ENCODE peak calls at places on chromosomes 6 and 20, in six cellular contexts. K is PC-9, Q is bronchial epithelial cell, F is Caco-2, D is astrocyte of the spinal cord, N is AG04449. W is an unnamed sample.

GRCh38 chr6:119742188-119742803 is 392.7 kb upstream of the MAN1A1 start:
- DNase-seq in Q (peak), F (peak), N (no peak), D (peak), K (no peak), W (peak)

GRCh38 chr6:167306401-167306998 is 15.4 kb downstream of the UNC93A start:
- DNase-seq in N (no peak), D (peak), F (no peak), Q (peak), K (no peak), W (no peak)

GRCh38 chr6:30882764-30883475 is 1.4 kb upstream of the DDR1 start:
- DNase-seq in D (no peak), F (peak), K (peak), Q (peak), N (no peak), W (peak)

GRCh38 chr6:39225543-39225942 is 3.7 kb downstream of the KCNK5 start:
- DNase-seq in N (no peak), F (no peak), Q (no peak), D (no peak), K (no peak), W (no peak)

GRCh38 chr6:43229803-43230239 is 540 bp upstream of the DNPH1 start:
- DNase-seq in K (no peak), F (no peak), D (no peak), N (no peak), Q (no peak), W (no peak)

GRCh38 chr20:50467618-50468373 is 42.4 kb upstream of the PTPN1 start:
- DNase-seq in K (no peak), Q (peak), F (peak), D (peak), N (no peak), W (no peak)

GRCh38 chr6:129686941-129687627 is 22.9 kb downstream of the ARHGAP18 start:
- DNase-seq in Q (peak), F (no peak), N (no peak), K (no peak), D (peak), W (peak)

GRCh38 chr6:158649289-158650143 is at the start of gene SYTL3:
- DNase-seq in F (no peak), Q (no peak), K (no peak), N (peak), D (peak), W (peak)

GRCh38 chr6:30689985-30690384 is 799 bp downstream of the NRM start:
- DNase-seq in Q (no peak), D (no peak), F (no peak), K (no peak), N (no peak), W (no peak)

GRCh38 chr6:93468291-93468690 is 48.9 kb upstream of the EPHA7 start:
- DNase-seq in Q (peak), F (no peak), D (peak), N (no peak), K (no peak), W (no peak)

GRCh38 chr6:149211046-149211571 is 106.4 kb upstream of the TAB2 start:
- DNase-seq in Q (no peak), D (no peak), K (no peak), N (no peak), F (no peak), W (peak)

GRCh38 chr20:17605131-17605660 is 35.3 kb downstream of the DSTN start:
- DNase-seq in N (no peak), F (peak), Q (no peak), D (no peak), K (peak), W (no peak)

GRCh38 chr6:29451471-29452193 is 5.2 kb downstream of the OR11A1 start:
- DNase-seq in F (no peak), Q (peak), D (peak), K (no peak), N (no peak), W (no peak)

GRCh38 chr6:14540859-14541540 is 423.4 kb downstream of the CD83 start:
- DNase-seq in F (no peak), D (no peak), Q (peak), N (no peak), K (no peak), W (no peak)

GRCh38 chr6:124655856-124656255 is 306.4 kb upstream of the RNF217 start:
- DNase-seq in N (no peak), F (no peak), K (no peak), D (peak), Q (no peak), W (no peak)

GRCh38 chr6:27608916-27609883 is 136.3 kb upstream of the ZNF184 start:
- DNase-seq in D (peak), F (no peak), K (peak), N (no peak), Q (peak), W (peak)

GRCh38 chr20:63945921-63946920 is 10.0 kb downstream of the UCKL1 start:
- DNase-seq in Q (no peak), N (no peak), K (no peak), F (no peak), D (no peak), W (no peak)

GRCh38 chr6:3929281-3929798 is 80.2 kb downstream of the FAM50B start:
- DNase-seq in Q (no peak), N (peak), K (no peak), D (no peak), F (no peak), W (no peak)

DNA sequence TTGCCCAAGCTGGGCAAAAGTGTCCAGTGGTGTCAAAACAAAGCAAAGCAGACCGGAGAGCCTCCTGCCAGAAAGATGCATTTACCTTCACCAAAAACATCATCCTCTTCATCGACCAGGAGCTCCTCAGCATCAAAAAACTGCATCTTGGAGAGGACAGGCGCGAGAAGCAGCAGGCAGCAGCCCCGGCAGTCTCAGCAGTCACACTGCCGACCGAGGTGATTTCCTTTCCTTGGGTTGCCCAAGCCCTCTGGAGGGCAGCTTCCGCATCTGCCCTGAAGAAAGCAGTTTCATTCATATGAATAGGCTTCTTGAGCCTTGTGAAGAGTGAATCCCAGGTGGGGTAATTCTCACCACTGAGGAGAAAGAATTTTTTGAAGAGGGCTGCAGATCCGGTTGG is at the start of gene RIPOR2:
- DNase-seq in F (no peak), D (no peak), N (no peak), K (no peak), Q (peak), W (peak)
- TF ChIP-seq CTCF in F (no peak), D (no peak), N (no peak), K (no peak), Q (no peak), W (peak)

DNA sequence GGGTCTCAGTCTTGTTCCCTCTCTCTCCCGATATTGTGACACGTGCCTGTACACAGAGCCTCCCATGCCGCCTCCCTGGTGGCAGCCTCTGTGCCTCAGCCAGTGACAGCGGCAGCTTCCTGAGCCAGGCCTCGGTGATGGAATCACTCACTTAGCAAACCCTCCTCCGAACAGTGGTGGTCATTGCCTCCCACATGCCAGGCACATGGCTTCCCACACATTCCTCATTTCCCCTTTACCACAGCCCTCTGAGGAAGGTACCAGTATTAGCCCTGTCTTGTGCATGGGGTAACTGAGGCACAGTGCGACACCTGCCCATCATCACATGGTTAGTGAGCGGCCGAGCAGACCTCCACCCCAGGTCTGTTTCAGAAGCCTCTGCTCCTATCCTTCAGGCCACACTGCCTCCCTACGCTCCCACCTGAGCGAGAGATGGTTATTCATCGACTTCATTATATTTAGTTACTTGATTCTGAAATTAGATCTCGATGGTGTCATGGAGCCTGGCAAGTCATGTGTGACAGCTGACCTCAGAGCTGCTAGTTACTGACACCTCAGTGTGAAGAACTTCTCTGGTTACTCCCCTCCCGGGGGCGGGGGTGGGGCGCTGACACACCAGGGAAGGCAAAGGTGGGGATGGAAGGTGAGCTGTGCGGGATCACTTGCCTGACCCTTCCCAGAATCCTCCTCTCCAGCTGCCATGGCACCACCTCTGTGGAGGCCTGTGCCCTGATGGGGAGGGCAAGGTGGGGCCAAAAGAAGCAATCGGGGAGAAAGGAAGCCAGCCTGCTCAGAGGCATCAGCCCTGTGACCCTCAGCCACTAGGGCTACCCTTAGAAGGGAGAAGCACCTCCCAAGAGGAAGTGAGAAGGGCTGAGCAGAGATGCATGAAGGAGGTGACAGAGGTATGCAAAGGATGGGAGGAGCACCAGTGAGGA is 17.9 kb downstream of the MDGA1 start:
- DNase-seq in K (no peak), F (no peak), Q (peak), D (no peak), N (no peak), W (peak)
- TF ChIP-seq CTCF in K (no peak), F (no peak), Q (no peak), D (no peak), N (no peak), W (no peak)

GRCh38 chr6:72084992-72085569 is 198.7 kb downstream of the RIMS1 start:
- DNase-seq in Q (peak), K (no peak), D (peak), F (no peak), N (no peak), W (no peak)
- TF ChIP-seq CTCF in Q (peak), K (peak), D (peak), F (peak), N (no peak), W (peak)

GRCh38 chr20:13613917-13614316 is 24.8 kb downstream of the TASP1 start:
- DNase-seq in F (no peak), D (no peak), N (no peak), Q (no peak), K (no peak), W (no peak)

GRCh38 chr20:13611726-13612125 is 27.0 kb downstream of the TASP1 start:
- DNase-seq in Q (no peak), F (no peak), D (no peak), N (no peak), K (no peak), W (no peak)

DNA sequence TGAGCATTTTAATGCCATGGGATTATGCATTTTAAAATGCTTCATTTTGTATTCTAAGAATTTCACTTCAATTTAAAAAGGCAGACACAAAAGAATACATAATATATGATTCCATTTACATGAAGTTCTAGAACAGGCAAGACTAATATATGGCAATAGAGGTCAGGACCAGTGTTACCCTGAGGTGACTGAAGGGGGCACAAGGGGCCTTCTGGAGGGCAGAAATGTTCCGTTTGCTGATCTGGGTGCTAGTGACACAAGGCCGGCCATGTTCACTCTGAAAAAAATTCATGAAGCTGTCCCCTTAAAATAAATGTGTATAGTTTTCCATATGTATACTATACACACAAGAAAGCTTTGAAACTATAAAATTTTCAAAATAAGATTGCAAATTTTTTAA is 28.5 kb downstream of the TASP1 start:
- DNase-seq in Q (no peak), F (no peak), N (no peak), K (no peak), D (no peak), W (no peak)
- TF ChIP-seq CTCF in Q (no peak), F (peak), N (no peak), K (no peak), D (no peak), W (peak)

GRCh38 chr20:62893700-62894099 is 32.1 kb upstream of the TCFL5 start:
- DNase-seq in F (no peak), N (no peak), K (no peak), Q (no peak), D (no peak), W (no peak)
- TF ChIP-seq CTCF in F (peak), N (no peak), K (no peak), Q (peak), D (peak), W (no peak)

DNA sequence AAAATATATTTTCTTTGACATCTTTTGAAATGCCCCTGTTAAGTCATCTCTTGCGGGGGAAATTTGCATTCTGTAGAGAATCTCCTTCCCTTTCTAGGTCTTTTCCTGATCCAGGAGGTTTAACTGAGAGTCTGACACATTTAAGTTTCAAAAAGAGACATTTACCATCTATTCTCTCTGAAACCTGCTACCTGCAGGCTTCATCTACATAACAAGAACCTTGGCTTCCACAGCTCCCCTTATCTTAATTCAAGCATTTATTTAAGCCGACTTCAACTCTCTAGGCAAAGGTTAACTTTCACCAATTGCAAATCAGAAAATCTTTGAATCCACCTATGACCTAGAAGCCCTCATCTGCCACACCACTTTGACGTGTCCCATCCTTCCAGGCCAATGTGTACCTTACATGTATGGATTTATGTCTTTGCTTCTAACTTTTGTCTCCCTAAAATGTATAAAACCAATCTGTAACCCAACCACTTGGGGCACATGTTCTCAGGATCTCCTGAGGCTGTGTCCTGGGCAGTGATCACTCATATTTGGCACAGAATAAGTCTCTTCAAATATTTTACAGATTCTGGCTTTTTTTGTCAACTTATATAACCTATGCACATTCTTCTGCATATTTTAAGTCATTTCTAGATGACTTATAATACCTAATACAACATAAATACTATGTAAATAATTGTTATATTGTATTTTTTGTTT is 666.7 kb downstream of the UTRN start:
- DNase-seq in F (no peak), N (no peak), Q (no peak), D (no peak), K (no peak), W (no peak)
- TF ChIP-seq CTCF in F (no peak), N (no peak), Q (no peak), D (no peak), K (no peak), W (no peak)